ENCODE peak calls at places on chromosomes 7 and 10, in ten cellular contexts. I, R, X, Y, J, A, V, E, U and N are unnamed samples.

GRCh38 chr10:13560597-13560996 is 26.2 kb upstream of the PRPF18 start:
- DNase-seq in I (peak), R (no peak), X (no peak), Y (no peak), J (no peak), A (no peak), V (no peak), E (no peak), U (no peak), N (no peak)

GRCh38 chr7:112533591-112533990 is 52.8 kb downstream of the LSMEM1 start:
- DNase-seq in I (no peak), R (no peak), X (no peak), Y (no peak), J (no peak), A (no peak), V (no peak), E (no peak), U (no peak), N (no peak)

GRCh38 chr10:30816812-30817193 is 187.2 kb upstream of the LYZL2 start:
- DNase-seq in I (no peak), R (no peak), X (no peak), Y (no peak), J (no peak), A (no peak), V (no peak), E (no peak), U (no peak), N (no peak)

GRCh38 chr7:158548726-158549125 is 38.9 kb downstream of the PTPRN2 start:
- DNase-seq in I (no peak), R (no peak), X (no peak), Y (no peak), J (no peak), A (no peak), V (no peak), E (no peak), U (no peak), N (peak)

GRCh38 chr10:69655868-69656555 is 26.0 kb downstream of the FAM241B start:
- DNase-seq in I (no peak), R (no peak), X (no peak), Y (no peak), J (no peak), A (no peak), V (no peak), E (no peak), U (peak), N (no peak)

GRCh38 chr7:51732066-51732465 is 415.5 kb upstream of the COBL start:
- DNase-seq in I (no peak), R (no peak), X (no peak), Y (no peak), J (no peak), A (no peak), V (no peak), E (no peak), U (no peak), N (no peak)

GRCh38 chr7:141317033-141317585 is 234.1 kb upstream of the AGK start:
- DNase-seq in I (no peak), R (no peak), X (no peak), Y (no peak), J (no peak), A (no peak), V (no peak), E (no peak), U (no peak), N (no peak)

GRCh38 chr7:66500087-66500486 is 128.6 kb upstream of the KCTD7 start:
- DNase-seq in I (no peak), R (no peak), X (no peak), Y (no peak), J (no peak), A (no peak), V (no peak), E (no peak), U (no peak), N (no peak)